ENCODE peak calls at places on chromosomes 3 and 15, in five cellular contexts. O, Y, Q, X and T are unnamed samples.

GRCh38 chr3:188848947-188849346 is 322.8 kb upstream of the TPRG1 start:
- DNase-seq in O (no peak), Y (no peak), Q (no peak), X (no peak), T (no peak)

GRCh38 chr15:39198044-39198625 is 382.7 kb upstream of the THBS1 start:
- DNase-seq in O (no peak), Y (no peak), Q (no peak), X (no peak), T (no peak)

GRCh38 chr3:183073839-183074615 is 25.3 kb downstream of the MCCC1 start:
- DNase-seq in O (no peak), Y (peak; percentile 4), Q (peak; percentile 20), X (no peak), T (no peak)

GRCh38 chr3:149536429-149536828 is 61.9 kb downstream of the TM4SF4 start:
- DNase-seq in O (no peak), Y (peak; percentile 60), Q (no peak), X (peak; percentile 64), T (no peak)

GRCh38 chr15:29034151-29034550 is 148.4 kb downstream of the APBA2 start:
- DNase-seq in O (no peak), Y (no peak), Q (no peak), X (no peak), T (no peak)

GRCh38 chr15:27454281-27455060 is 483.5 kb downstream of the GABRG3 start:
- DNase-seq in O (no peak), Y (peak; percentile 58), Q (no peak), X (no peak), T (no peak)

GRCh38 chr15:90062729-90063684 is 39.3 kb downstream of the IDH2 start:
- DNase-seq in O (no peak), Y (no peak), Q (no peak), X (no peak), T (no peak)

GRCh38 chr3:144683065-144683464 is 711.4 kb downstream of the DIPK2A start:
- DNase-seq in O (no peak), Y (no peak), Q (no peak), X (no peak), T (no peak)

GRCh38 chr3:190356246-190356645 is 31.7 kb upstream of the CLDN16 start:
- DNase-seq in O (no peak), Y (no peak), Q (no peak), X (no peak), T (no peak)

GRCh38 chr3:194285024-194285858 is 65.9 kb downstream of the CPN2 start:
- DNase-seq in O (no peak), Y (no peak), Q (no peak), X (no peak), T (no peak)

GRCh38 chr15:59687831-59688230 is 1.3 kb downstream of the BNIP2 start:
- DNase-seq in O (no peak), Y (peak; percentile 27), Q (no peak), X (no peak), T (no peak)

GRCh38 chr3:7977245-7978103 is 524.1 kb upstream of the LMCD1 start:
- DNase-seq in O (peak; percentile 44), Y (peak; percentile 19), Q (no peak), X (no peak), T (no peak)

GRCh38 chr3:99319961-99320360 is 318.4 kb upstream of the COL8A1 start:
- DNase-seq in O (no peak), Y (peak; percentile 24), Q (peak; percentile 86), X (no peak), T (peak; percentile 71)

GRCh38 chr15:81531141-81531592 is 157.2 kb upstream of the TMC3 start:
- DNase-seq in O (peak; percentile 41), Y (peak; percentile 51), Q (no peak), X (no peak), T (no peak)

GRCh38 chr3:185900228-185900627 is 37.6 kb downstream of the TRA2B start:
- DNase-seq in O (no peak), Y (peak; percentile 49), Q (peak; percentile 78), X (no peak), T (peak; percentile 57)

GRCh38 chr15:43529141-43529540 is 11.7 kb downstream of the MAP1A start:
- DNase-seq in O (no peak), Y (no peak), Q (no peak), X (no peak), T (no peak)

GRCh38 chr15:38536201-38536676 is 28.4 kb downstream of the RASGRP1 start:
- DNase-seq in O (no peak), Y (peak; percentile 71), Q (peak; percentile 97), X (no peak), T (peak; percentile 100)

GRCh38 chr15:90482124-90483011 is 47.4 kb upstream of the CRTC3 start:
- DNase-seq in O (peak; percentile 27), Y (peak; percentile 45), Q (peak; percentile 18), X (no peak), T (no peak)

GRCh38 chr3:122695927-122696561 is 15.4 kb downstream of the PARP14 start:
- DNase-seq in O (no peak), Y (no peak), Q (no peak), X (no peak), T (no peak)

GRCh38 chr3:36993326-36994283 is at the start of gene MLH1:
- DNase-seq in O (peak; percentile 98), Y (no peak), Q (peak; percentile 100), X (peak; percentile 98), T (peak; percentile 100)

GRCh38 chr3:137764563-137765309 is 621 bp downstream of the SOX14 start:
- DNase-seq in O (no peak), Y (no peak), Q (no peak), X (no peak), T (no peak)

GRCh38 chr3:149377408-149378111 is at the start of gene TM4SF1:
- DNase-seq in O (no peak), Y (peak; percentile 86), Q (no peak), X (peak; percentile 61), T (no peak)

GRCh38 chr3:72165808-72166207 is 380.9 kb upstream of the PROK2 start:
- DNase-seq in O (no peak), Y (no peak), Q (no peak), X (no peak), T (no peak)

GRCh38 chr3:170355738-170356595 is 1.5 kb upstream of the SKIL start:
- DNase-seq in O (peak; percentile 79), Y (peak; percentile 70), Q (no peak), X (peak; percentile 63), T (no peak)

GRCh38 chr3:38438421-38438820 is 15.3 kb upstream of the ACVR2B start:
- DNase-seq in O (no peak), Y (no peak), Q (no peak), X (no peak), T (no peak)

GRCh38 chr3:13420817-13421755 is 964 bp upstream of the NUP210 start:
- DNase-seq in O (no peak), Y (no peak), Q (no peak), X (peak; percentile 74), T (no peak)
- H3K4me3 ChIP-seq in O (peak overlapping the region; percentile 48), Y (no peak overlapping the region), Q (no peak overlapping the region), X (peak overlapping the region; percentile 66), T (no peak overlapping the region)

GRCh38 chr3:34070831-34071230 is 272.4 kb downstream of the PDCD6IP start:
- DNase-seq in O (no peak), Y (no peak), Q (no peak), X (no peak), T (no peak)
- H3K4me3 ChIP-seq in O (no peak overlapping the region), Y (no peak overlapping the region), Q (no peak overlapping the region), X (no peak overlapping the region), T (no peak overlapping the region)

GRCh38 chr3:69359916-69360315 is 26.0 kb downstream of the FRMD4B start:
- DNase-seq in O (no peak), Y (no peak), Q (no peak), X (no peak), T (no peak)
- H3K4me3 ChIP-seq in O (no peak overlapping the region), Y (no peak overlapping the region), Q (no peak overlapping the region), X (no peak overlapping the region), T (no peak overlapping the region)

DNA sequence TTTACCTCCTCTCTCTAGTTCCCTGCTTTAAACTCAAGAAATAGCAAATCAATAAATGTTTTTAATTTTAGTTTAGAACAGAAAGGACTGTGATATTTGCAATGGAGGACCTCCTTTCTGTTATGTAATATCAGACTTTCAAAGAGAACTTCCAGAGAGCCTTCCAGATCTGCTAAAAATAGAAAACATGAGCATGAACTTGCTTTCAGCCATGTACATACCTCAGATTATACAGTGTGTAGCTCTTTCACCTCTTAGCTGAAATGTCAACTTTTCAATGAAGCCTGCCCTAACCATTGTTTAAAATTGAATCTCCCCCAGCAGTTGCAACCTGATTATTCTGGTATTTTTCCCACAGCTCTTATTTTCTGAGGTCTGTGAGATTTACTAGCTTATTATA is 12.6 kb downstream of the CAPN7 start:
- DNase-seq in O (no peak), Y (no peak), Q (no peak), X (no peak), T (no peak)
- H3K4me3 ChIP-seq in O (no peak overlapping the region), Y (no peak overlapping the region), Q (no peak overlapping the region), X (no peak overlapping the region), T (no peak overlapping the region)

GRCh38 chr15:96418146-96418545 is 87.6 kb downstream of the NR2F2 start:
- DNase-seq in O (no peak), Y (no peak), Q (no peak), X (no peak), T (no peak)

GRCh38 chr15:96415513-96416217 is 85.2 kb downstream of the NR2F2 start:
- DNase-seq in O (no peak), Y (no peak), Q (no peak), X (no peak), T (no peak)

GRCh38 chr15:96416934-96417759 is 86.6 kb downstream of the NR2F2 start:
- DNase-seq in O (no peak), Y (no peak), Q (no peak), X (no peak), T (no peak)

GRCh38 chr15:96416218-96416933 is 85.9 kb downstream of the NR2F2 start:
- DNase-seq in O (no peak), Y (no peak), Q (no peak), X (no peak), T (no peak)

DNA sequence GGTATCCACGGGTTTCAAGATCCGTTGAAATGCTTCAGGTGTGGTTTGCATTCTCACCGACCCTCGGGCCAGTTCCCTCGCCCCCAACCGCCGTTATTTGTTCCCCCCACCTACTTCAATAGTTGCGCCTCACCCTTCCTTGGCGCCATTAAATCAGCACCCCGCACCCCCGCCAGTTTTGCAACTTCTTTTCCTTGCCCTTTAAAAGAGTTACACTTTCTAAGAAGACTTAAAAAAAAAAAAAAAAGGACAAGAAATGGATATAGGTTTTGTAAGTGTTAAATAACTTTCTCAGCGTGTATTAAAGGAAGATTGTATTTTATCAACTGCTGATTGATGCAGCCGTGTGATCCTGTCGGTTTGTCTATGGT is 87.2 kb downstream of the NR2F2 start:
- DNase-seq in O (no peak), Y (no peak), Q (no peak), X (no peak), T (no peak)
- H3K4me3 ChIP-seq in O (no peak overlapping the region), Y (no peak overlapping the region), Q (no peak overlapping the region), X (no peak overlapping the region), T (no peak overlapping the region)